ENCODE peak calls at places on chromosomes 5 and 9, in five cellular contexts. U, X, Q, C and A are unnamed samples. For H3K36me3, the result is how much of the 10 kb centered on the place peaks cover.

GRCh38 chr5:14672508-14673394 is 8.2 kb downstream of the OTULIN start:
- DNase-seq in C (peak), X (no peak), U (no peak), Q (no peak), A (no peak)

GRCh38 chr5:159883522-159883950 is 32.7 kb upstream of the ADRA1B start:
- DNase-seq in U (no peak), C (peak), X (no peak), Q (no peak), A (no peak)

GRCh38 chr5:135066781-135067430 is 32.9 kb upstream of the PITX1 start:
- DNase-seq in X (no peak), C (no peak), Q (no peak), U (no peak), A (no peak)

GRCh38 chr5:72366324-72366976 is 46.3 kb downstream of the PTCD2 start:
- DNase-seq in X (peak), Q (no peak), C (peak), U (peak), A (peak)

GRCh38 chr5:7250004-7250403 is 145.9 kb upstream of the ADCY2 start:
- DNase-seq in X (no peak), Q (no peak), U (no peak), C (no peak), A (no peak)

GRCh38 chr5:113269023-113269997 is 165.5 kb downstream of the TSSK1B start:
- DNase-seq in U (no peak), Q (no peak), C (no peak), X (no peak), A (no peak)

GRCh38 chr5:18744990-18745590 is 1110.8 kb downstream of the TAF11L14 start:
- DNase-seq in X (no peak), U (peak), C (no peak), Q (no peak), A (no peak)

GRCh38 chr5:125348221-125348692 is 601.8 kb upstream of the ZNF608 start:
- DNase-seq in X (no peak), C (no peak), U (no peak), Q (no peak), A (no peak)

GRCh38 chr5:167947312-167947711 is 344.1 kb upstream of the WWC1 start:
- DNase-seq in C (peak), X (no peak), Q (no peak), U (no peak), A (no peak)

GRCh38 chr5:109416882-109417281 is 7.1 kb upstream of the PJA2 start:
- DNase-seq in C (no peak), U (no peak), Q (no peak), X (no peak), A (no peak)

GRCh38 chr5:136062563-136063274 is 33.9 kb downstream of the TGFBI start:
- DNase-seq in Q (no peak), X (no peak), U (no peak), C (peak), A (no peak)

GRCh38 chr5:55480781-55481180 is 54.0 kb downstream of the PLPP1 start:
- DNase-seq in C (peak), X (no peak), Q (no peak), U (no peak), A (no peak)

GRCh38 chr9:120860083-120860482 is 16.9 kb downstream of the PHF19 start:
- DNase-seq in Q (no peak), C (no peak), X (no peak), U (no peak), A (no peak)
- H3K36me3 ChIP-seq in Q (half or more), C (under half), X (under half), U (under half), A (half or more)

GRCh38 chr9:97906236-97906831 is 16.0 kb downstream of the TRMO start:
- DNase-seq in U (peak), X (no peak), Q (no peak), C (no peak), A (no peak)
- H3K4me3 ChIP-seq in U (peak), X (no peak), Q (peak), C (no peak), A (no peak)

GRCh38 chr9:132662152-132662945 is 7.4 kb downstream of the DDX31 start:
- DNase-seq in C (no peak), U (no peak), Q (no peak), X (no peak), A (no peak)
- H3K36me3 ChIP-seq in C (under half), U (under half), Q (under half), X (under half), A (under half)

GRCh38 chr5:177495243-177496060 is 2.0 kb downstream of the PDLIM7 start:
- DNase-seq in U (no peak), C (peak), X (peak), Q (no peak), A (peak)

GRCh38 chr5:177493795-177494355 is 3.5 kb downstream of the PDLIM7 start:
- DNase-seq in Q (no peak), C (no peak), X (no peak), U (no peak), A (no peak)

GRCh38 chr5:177492841-177493240 is 4.6 kb downstream of the PDLIM7 start:
- DNase-seq in X (no peak), C (no peak), Q (no peak), U (no peak), A (no peak)

GRCh38 chr5:177496111-177497010 is 1.0 kb downstream of the PDLIM7 start:
- DNase-seq in X (peak), C (peak), Q (no peak), U (no peak), A (peak)

GRCh38 chr5:177494356-177495195 is 2.8 kb downstream of the PDLIM7 start:
- DNase-seq in C (peak), Q (no peak), X (peak), U (no peak), A (peak)
- H3K4me3 ChIP-seq in C (peak), Q (no peak), X (peak), U (no peak), A (peak)

GRCh38 chr5:180624630-180625029 is 24.8 kb downstream of the FLT4 start:
- DNase-seq in U (no peak), X (no peak), Q (no peak), C (no peak), A (no peak)

GRCh38 chr5:180623411-180623834 is 26.0 kb downstream of the FLT4 start:
- DNase-seq in Q (no peak), C (no peak), X (no peak), U (no peak), A (no peak)

GRCh38 chr5:180622910-180623309 is 26.5 kb downstream of the FLT4 start:
- DNase-seq in Q (no peak), C (no peak), U (no peak), X (no peak), A (no peak)

GRCh38 chr5:180625125-180625790 is 24.1 kb downstream of the FLT4 start:
- DNase-seq in X (no peak), U (no peak), C (no peak), Q (no peak), A (no peak)

DNA sequence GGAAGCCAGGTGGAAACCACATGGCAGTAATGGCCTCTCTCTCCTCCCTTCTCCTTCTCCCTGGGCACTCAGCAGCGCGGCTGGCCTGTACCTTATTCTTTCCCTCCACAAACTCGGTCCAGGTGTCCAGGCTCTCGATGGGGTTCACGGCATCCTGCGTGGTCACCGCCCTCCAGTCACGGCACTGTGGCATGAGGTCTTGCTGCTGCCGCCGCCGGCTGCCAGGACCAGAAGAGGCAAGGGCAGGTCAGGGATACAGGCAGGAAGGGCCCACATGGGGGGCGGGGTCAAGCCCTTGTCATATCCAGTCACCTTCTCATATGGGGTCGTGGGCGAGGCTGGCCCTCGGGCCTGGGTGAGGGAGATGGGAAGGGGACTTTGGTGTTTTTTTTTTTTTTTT is 25.6 kb downstream of the FLT4 start:
- DNase-seq in U (no peak), Q (no peak), C (no peak), X (no peak), A (no peak)
- H3K36me3 ChIP-seq in U (under half), Q (under half), C (under half), X (under half), A (under half)

GRCh38 chr5:38292228-38292627 is 33.9 kb downstream of the EGFLAM start:
- DNase-seq in C (no peak), U (no peak), Q (no peak), X (no peak), A (no peak)

GRCh38 chr5:38289457-38289856 is 31.1 kb downstream of the EGFLAM start:
- DNase-seq in X (no peak), U (no peak), C (no peak), Q (no peak), A (no peak)

GRCh38 chr5:38290028-38290653 is 31.8 kb downstream of the EGFLAM start:
- DNase-seq in U (no peak), X (no peak), Q (no peak), C (no peak), A (no peak)

GRCh38 chr5:38287124-38287523 is 28.8 kb downstream of the EGFLAM start:
- DNase-seq in U (no peak), X (no peak), C (no peak), Q (no peak), A (no peak)

GRCh38 chr5:38291355-38291754 is 33.0 kb downstream of the EGFLAM start:
- DNase-seq in X (no peak), Q (no peak), U (no peak), C (no peak), A (no peak)
- H3K4me3 ChIP-seq in X (no peak), Q (no peak), U (no peak), C (no peak), A (no peak)

GRCh38 chr5:178207917-178208280 is 3.6 kb downstream of the HNRNPAB start:
- DNase-seq in Q (no peak), U (no peak), C (no peak), X (no peak), A (no peak)
- H3K36me3 ChIP-seq in Q (half or more), U (half or more), C (half or more), X (under half), A (under half)